ENCODE peak calls at places on chromosomes 5 and 9, in four cellular contexts. W is K562, T is A549, V is HepG2. O is an unnamed sample.

GRCh38 chr9:89635007-89635742 is 30.4 kb downstream of the GADD45G start:
- DNase-seq in W (no peak), T (no peak), V (no peak), O (no peak)

GRCh38 chr9:115164511-115164974 is 46.6 kb upstream of the TNC start:
- DNase-seq in W (no peak), V (peak; percentile 2), T (no peak), O (no peak)

GRCh38 chr5:14505310-14506140 is 76.1 kb upstream of the OTULINL start:
- DNase-seq in V (no peak), T (no peak), W (peak; percentile 6), O (peak; percentile 44)

GRCh38 chr5:59238126-59238902 is 655.2 kb downstream of the PDE4D start:
- DNase-seq in T (no peak), W (no peak), V (no peak), O (no peak)

GRCh38 chr5:132746592-132747063 is 598 bp upstream of the CCNI2 start:
- DNase-seq in T (no peak), V (no peak), W (no peak), O (peak; percentile 73)

GRCh38 chr5:24817966-24818365 is 173.2 kb upstream of the CDH10 start:
- DNase-seq in T (no peak), V (no peak), W (no peak), O (no peak)

GRCh38 chr9:16154570-16155078 is 601.8 kb downstream of the CCDC171 start:
- DNase-seq in V (no peak), W (peak; percentile 5), T (no peak), O (peak; percentile 79)

GRCh38 chr5:131644822-131645221 is 9.8 kb upstream of the RAPGEF6 start:
- DNase-seq in T (no peak), V (no peak), W (no peak), O (no peak)

GRCh38 chr5:132822650-132823480 is 7.6 kb downstream of the SHROOM1 start:
- DNase-seq in W (no peak), T (no peak), V (no peak), O (peak; percentile 87)

GRCh38 chr5:143188692-143189091 is 214.8 kb downstream of the NR3C1 start:
- DNase-seq in T (no peak), W (no peak), V (no peak), O (no peak)

GRCh38 chr5:171520300-171521170 is 101.1 kb downstream of the FGF18 start:
- DNase-seq in V (no peak), T (no peak), W (no peak), O (peak; percentile 81)

GRCh38 chr5:139272471-139273321 is 20.8 kb upstream of the MATR3 start:
- DNase-seq in W (no peak), V (peak; percentile 73), T (no peak), O (no peak)

GRCh38 chr9:86077286-86077685 is 22.1 kb downstream of the GOLM1 start:
- DNase-seq in W (no peak), T (no peak), V (no peak), O (no peak)

GRCh38 chr5:140267559-140268018 is 35.3 kb downstream of the PFDN1 start:
- DNase-seq in W (peak; percentile 17), V (no peak), T (no peak), O (no peak)

GRCh38 chr5:161058751-161059150 is 206.7 kb upstream of the ATP10B start:
- DNase-seq in T (no peak), V (no peak), W (no peak), O (no peak)

GRCh38 chr5:134177197-134178171 is 734 bp upstream of the SKP1 start:
- DNase-seq in V (peak; percentile 68), W (peak; percentile 78), T (peak; percentile 48), O (no peak)

GRCh38 chr9:70444904-70445303 is 30.4 kb upstream of the KLF9 start:
- DNase-seq in V (no peak), W (no peak), T (no peak), O (no peak)

GRCh38 chr5:97004423-97005060 is 68.7 kb downstream of the LNPEP start:
- DNase-seq in V (no peak), W (no peak), T (no peak), O (no peak)

GRCh38 chr5:148933903-148934432 is 107.6 kb downstream of the ADRB2 start:
- DNase-seq in W (no peak), T (no peak), V (no peak), O (no peak)

DNA sequence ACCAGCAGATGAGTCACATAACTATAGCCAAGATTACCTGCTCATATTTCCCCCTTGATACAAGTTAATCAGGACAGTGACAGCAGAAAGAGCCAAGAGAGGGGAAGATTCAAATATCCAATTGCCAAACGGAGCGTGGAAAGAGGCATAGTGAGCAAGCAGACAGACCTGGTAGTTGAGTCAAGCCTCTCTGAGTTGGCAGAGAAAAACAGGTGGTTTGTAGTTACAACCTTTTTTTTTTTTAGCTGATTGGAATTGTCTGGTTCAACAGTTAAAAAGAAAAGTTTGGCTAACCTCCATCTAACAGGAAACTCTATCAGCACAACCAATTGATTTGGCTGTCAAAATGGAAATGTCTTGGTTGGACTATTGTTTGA is 272.1 kb downstream of the TLE1 start:
- DNase-seq in T (no peak), V (no peak), W (no peak), O (no peak)
- TF ChIP-seq NR3C1 in T (no peak), V (no peak), W (no peak), O (no peak)

DNA sequence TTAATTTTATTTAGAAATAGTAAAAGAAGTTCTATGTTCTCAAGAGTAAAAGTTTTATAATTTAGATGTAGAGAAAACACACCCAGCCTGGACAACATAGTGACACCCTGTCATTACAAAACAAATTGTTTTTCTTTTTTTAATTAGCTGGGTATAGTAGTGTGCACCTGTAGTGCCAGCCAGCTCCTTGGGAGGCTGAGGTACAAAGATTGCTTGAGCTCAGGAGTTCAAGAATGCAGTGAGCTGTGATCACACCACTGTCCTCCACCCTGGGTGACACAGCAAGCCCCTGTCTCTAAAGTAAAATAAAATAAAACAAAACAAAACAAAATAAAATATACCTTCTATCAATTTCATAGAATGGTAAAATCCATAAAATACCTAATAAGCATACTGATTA is 1017.8 kb upstream of the DMAC1 start:
- DNase-seq in V (no peak), W (no peak), T (no peak), O (no peak)
- TF ChIP-seq NR3C1 in V (no peak), W (no peak), T (no peak), O (no peak)

GRCh38 chr5:102433473-102433872 is 65.3 kb downstream of the SLCO6A1 start:
- DNase-seq in W (no peak), T (no peak), V (no peak), O (no peak)
- TF ChIP-seq NR3C1 in W (no peak), T (no peak), V (no peak), O (no peak)

GRCh38 chr5:147483961-147484707 is 25.7 kb downstream of the DPYSL3 start:
- DNase-seq in T (no peak), V (no peak), W (no peak), O (no peak)
- TF ChIP-seq NR3C1 in T (no peak), V (no peak), W (no peak), O (no peak)

GRCh38 chr9:107732781-107733529 is 243.4 kb upstream of the KLF4 start:
- DNase-seq in T (no peak), V (no peak), W (no peak), O (no peak)
- TF ChIP-seq NR3C1 in T (no peak), V (no peak), W (no peak), O (no peak)

GRCh38 chr5:111984044-111984443 is 227.1 kb upstream of the NREP start:
- DNase-seq in W (no peak), V (no peak), T (no peak), O (no peak)
- TF ChIP-seq NR3C1 in W (no peak), V (no peak), T (no peak), O (no peak)

DNA sequence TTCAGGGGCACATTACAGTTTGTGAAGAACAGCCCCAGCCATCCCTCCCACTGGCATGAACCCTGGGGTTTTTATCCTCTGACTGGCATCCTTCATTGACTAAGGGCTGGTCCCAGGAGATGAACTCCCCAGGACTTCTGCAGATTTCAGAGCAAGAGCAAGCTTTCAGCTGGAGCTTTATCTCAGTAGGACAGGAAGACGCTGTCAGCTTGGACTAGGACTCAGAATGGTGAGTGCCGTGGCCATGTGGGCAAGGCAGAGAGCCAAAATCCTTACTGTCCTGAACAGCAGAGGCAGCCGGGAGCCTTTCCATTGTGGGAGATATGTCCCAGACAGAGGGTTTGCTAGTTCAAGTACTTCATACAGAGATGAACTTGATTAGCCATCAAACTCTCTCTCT is 3.2 kb upstream of the ACOT12 start:
- DNase-seq in T (no peak), V (no peak), W (peak; percentile 33), O (no peak)
- TF ChIP-seq NR3C1 in T (no peak), V (no peak), W (no peak), O (no peak)

GRCh38 chr9:31304576-31304975 is 1079.9 kb upstream of the ACO1 start:
- DNase-seq in T (no peak), W (no peak), V (no peak), O (no peak)
- TF ChIP-seq NR3C1 in T (no peak), W (no peak), V (no peak), O (no peak)

DNA sequence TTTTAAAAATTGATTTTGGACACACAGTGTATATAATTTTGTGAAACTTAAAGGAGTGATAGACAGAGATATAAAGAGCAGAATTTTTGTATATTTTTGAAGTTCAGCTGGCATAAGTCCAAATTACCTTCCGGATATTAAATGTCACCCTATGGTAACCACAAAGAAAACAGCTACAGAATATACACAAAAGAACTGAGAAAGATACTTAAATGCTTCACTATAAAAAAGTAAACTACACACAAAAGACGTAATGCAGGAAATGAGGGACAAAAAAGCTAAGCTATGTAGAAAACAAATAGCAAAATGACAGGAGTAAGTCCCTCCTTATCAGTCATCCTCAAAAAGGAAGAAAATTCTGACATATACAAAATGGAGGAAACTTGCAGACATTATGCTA is 29.4 kb downstream of the HACD4 start:
- DNase-seq in T (no peak), W (no peak), V (no peak), O (no peak)
- TF ChIP-seq NR3C1 in T (no peak), W (no peak), V (no peak), O (no peak)